ENCODE peak calls at places on chromosomes 13 and 19, in five cellular contexts. I, O, S, T and J are unnamed samples.

GRCh38 chr13:53112522-53112921 is 83.9 kb downstream of the OLFM4 start:
- DNase-seq in O (peak), I (no peak), T (no peak), S (no peak), J (no peak)

GRCh38 chr19:17002455-17002854 is 24.2 kb downstream of the CPAMD8 start:
- DNase-seq in I (no peak), S (no peak), T (no peak), O (no peak), J (no peak)

GRCh38 chr13:79548886-79549285 is 67.9 kb downstream of the NDFIP2 start:
- DNase-seq in T (peak), S (peak), I (no peak), O (peak), J (no peak)

GRCh38 chr13:106626473-106626872 is 58.5 kb upstream of the ARGLU1 start:
- DNase-seq in T (no peak), O (no peak), I (no peak), S (no peak), J (no peak)

GRCh38 chr19:40923934-40924391 is 41.9 kb upstream of the CYP2A7 start:
- DNase-seq in O (no peak), I (no peak), S (no peak), T (no peak), J (no peak)

GRCh38 chr13:31968473-31968872 is 63.1 kb upstream of the FRY start:
- DNase-seq in S (no peak), T (no peak), O (no peak), I (no peak), J (no peak)

GRCh38 chr13:107018285-107018684 is 450.3 kb upstream of the ARGLU1 start:
- DNase-seq in S (no peak), I (no peak), T (no peak), O (no peak), J (no peak)

GRCh38 chr13:40251343-40252032 is 415.0 kb downstream of the FOXO1 start:
- DNase-seq in T (no peak), O (no peak), I (no peak), S (peak), J (no peak)

GRCh38 chr13:43783820-43784219 is 3.0 kb downstream of the ENOX1 start:
- DNase-seq in O (peak), I (no peak), T (no peak), S (peak), J (no peak)